ENCODE peak calls at places on chromosomes 12 and 14, in five cellular contexts. E is upper lobe of left lung, C is sigmoid colon, F is right cardiac atrium, W is tibial nerve. K is an unnamed sample. For H3K4me1, the result is how much of the 10 kb centered on the place peaks cover.

GRCh38 chr12:113278141-113278540 is 56.8 kb downstream of the SLC8B1 start:
- DNase-seq in E (no peak), C (peak), F (no peak), W (no peak), K (no peak)

GRCh38 chr14:66240112-66240511 is 246.1 kb upstream of the CCDC196 start:
- DNase-seq in E (no peak), C (no peak), F (no peak), W (no peak), K (no peak)

GRCh38 chr12:49331360-49332222 is 5.4 kb downstream of the C1QL4 start:
- DNase-seq in E (no peak), C (peak), F (peak), W (peak), K (no peak)

GRCh38 chr12:98799411-98799810 is 154.3 kb downstream of the APAF1 start:
- DNase-seq in E (no peak), C (no peak), F (no peak), W (no peak), K (no peak)

GRCh38 chr12:43957732-43958131 is 121.9 kb downstream of the TMEM117 start:
- DNase-seq in E (no peak), C (no peak), F (no peak), W (peak), K (peak)

GRCh38 chr12:120798696-120799095 is 73.1 kb downstream of the ACADS start:
- DNase-seq in E (no peak), C (no peak), F (no peak), W (no peak), K (no peak)

GRCh38 chr12:82130763-82131162 is 227.4 kb downstream of the CCDC59 start:
- DNase-seq in E (no peak), C (no peak), F (no peak), W (no peak), K (no peak)

GRCh38 chr12:53502983-53503728 is 2.1 kb downstream of the TARBP2 start:
- DNase-seq in E (peak), C (peak), F (no peak), W (no peak), K (no peak)

GRCh38 chr12:8508912-8509841 is 4.1 kb upstream of the CLEC4D start:
- DNase-seq in E (peak), C (no peak), F (no peak), W (no peak), K (no peak)

GRCh38 chr12:2613674-2614073 is 181.1 kb upstream of the FKBP4 start:
- DNase-seq in E (no peak), C (peak), F (peak), W (peak), K (no peak)

GRCh38 chr14:91264151-91265150 is 19.9 kb upstream of the GPR68 start:
- DNase-seq in E (peak), C (no peak), F (no peak), W (no peak), K (no peak)

GRCh38 chr12:24483732-24484131 is 465.2 kb downstream of the BCAT1 start:
- DNase-seq in E (no peak), C (no peak), F (no peak), W (no peak), K (no peak)

GRCh38 chr12:114869091-114869834 is 185.3 kb upstream of the TBX3 start:
- DNase-seq in E (no peak), C (no peak), F (no peak), W (no peak), K (no peak)

GRCh38 chr12:47039079-47039478 is 40.3 kb upstream of the PCED1B start:
- DNase-seq in E (no peak), C (no peak), F (no peak), W (no peak), K (no peak)

GRCh38 chr14:71206766-71207371 is 299.6 kb downstream of the PCNX1 start:
- DNase-seq in E (no peak), C (peak), F (peak), W (no peak), K (no peak)

GRCh38 chr12:76037130-76038105 is 5.8 kb upstream of the PHLDA1 start:
- DNase-seq in E (no peak), C (no peak), F (no peak), W (peak), K (peak)

GRCh38 chr12:113152835-113153814 is 3.6 kb downstream of the CFAP73 start:
- DNase-seq in E (peak), C (no peak), F (peak), W (peak), K (peak)

GRCh38 chr12:53991077-53991460 is 6.1 kb downstream of the HOXC10 start:
- DNase-seq in E (no peak), C (no peak), F (no peak), W (no peak), K (no peak)

GRCh38 chr14:101086926-101087325 is 183.4 kb upstream of the RTL1 start:
- DNase-seq in E (no peak), C (no peak), F (no peak), W (no peak), K (no peak)

GRCh38 chr12:32305163-32305562 is 94.2 kb upstream of the FGD4 start:
- DNase-seq in E (no peak), C (no peak), F (no peak), W (peak), K (peak)

GRCh38 chr14:77529213-77529612 is 30.6 kb upstream of the ISM2 start:
- DNase-seq in E (no peak), C (no peak), F (no peak), W (no peak), K (no peak)

GRCh38 chr12:123269395-123269892 is 2.2 kb downstream of the CDK2AP1 start:
- DNase-seq in E (peak), C (peak), F (peak), W (peak), K (no peak)

GRCh38 chr14:22479132-22479531 is 109.9 kb downstream of the DAD1 start:
- DNase-seq in E (no peak), C (no peak), F (no peak), W (no peak), K (no peak)

GRCh38 chr12:30806989-30807694 is 52.4 kb upstream of the CAPRIN2 start:
- DNase-seq in E (no peak), C (no peak), F (no peak), W (peak), K (peak)

GRCh38 chr12:101186291-101186690 is 23.7 kb downstream of the SLC5A8 start:
- DNase-seq in E (no peak), C (no peak), F (no peak), W (peak), K (no peak)

GRCh38 chr14:63276492-63277342 is 42.0 kb downstream of the GPHB5 start:
- DNase-seq in E (no peak), C (no peak), F (no peak), W (no peak), K (no peak)

GRCh38 chr12:80662586-80662985 is 44.8 kb upstream of the MYF6 start:
- DNase-seq in E (no peak), C (no peak), F (no peak), W (no peak), K (no peak)

GRCh38 chr14:104554608-104555401 is 24.8 kb upstream of the C14orf180 start:
- DNase-seq in E (peak), C (peak), F (peak), W (no peak), K (no peak)

GRCh38 chr12:116295327-116296263 is 18.1 kb upstream of the MED13L start:
- DNase-seq in E (no peak), C (no peak), F (no peak), W (no peak), K (no peak)

GRCh38 chr12:105219261-105220018 is 16.5 kb downstream of the APPL2 start:
- DNase-seq in E (no peak), C (no peak), F (no peak), W (no peak), K (no peak)

GRCh38 chr14:70670992-70671651 is 29.4 kb downstream of the TTC9 start:
- DNase-seq in E (no peak), C (no peak), F (no peak), W (no peak), K (no peak)

GRCh38 chr14:59870277-59871165 is at the start of gene RTN1:
- DNase-seq in E (peak), C (peak), F (peak), W (peak), K (peak)

GRCh38 chr14:42322486-42323284 is 716.0 kb downstream of the LRFN5 start:
- DNase-seq in E (no peak), C (no peak), F (no peak), W (no peak), K (no peak)

GRCh38 chr12:76290963-76291859 is 57.0 kb downstream of the BBS10 start:
- DNase-seq in E (no peak), C (no peak), F (no peak), W (no peak), K (no peak)

DNA sequence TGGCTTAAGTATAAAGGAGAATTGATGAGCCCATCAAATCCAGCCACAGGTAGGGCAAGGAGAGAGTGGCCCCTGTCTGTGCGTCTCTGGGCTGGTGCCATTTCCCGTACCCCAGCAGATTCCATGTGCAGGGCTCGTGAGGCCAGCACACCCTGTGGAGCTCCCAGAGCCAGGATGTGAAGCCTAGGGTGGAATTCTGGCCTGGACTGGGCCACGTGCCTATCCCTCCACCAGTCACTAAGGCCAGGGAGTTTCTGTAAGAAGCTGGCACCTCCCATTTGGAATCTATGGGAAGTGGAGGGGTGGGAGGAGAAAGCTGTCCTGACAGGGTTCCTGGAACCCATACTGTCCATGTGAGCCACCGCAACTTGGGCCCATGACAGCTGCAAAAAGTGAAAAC is 148.5 kb downstream of the FOXN3 start:
- DNase-seq in E (no peak), C (no peak), F (no peak), W (no peak), K (no peak)
- H3K4me1 ChIP-seq in E (under half), C (under half), F (under half), W (under half), K (under half)

DNA sequence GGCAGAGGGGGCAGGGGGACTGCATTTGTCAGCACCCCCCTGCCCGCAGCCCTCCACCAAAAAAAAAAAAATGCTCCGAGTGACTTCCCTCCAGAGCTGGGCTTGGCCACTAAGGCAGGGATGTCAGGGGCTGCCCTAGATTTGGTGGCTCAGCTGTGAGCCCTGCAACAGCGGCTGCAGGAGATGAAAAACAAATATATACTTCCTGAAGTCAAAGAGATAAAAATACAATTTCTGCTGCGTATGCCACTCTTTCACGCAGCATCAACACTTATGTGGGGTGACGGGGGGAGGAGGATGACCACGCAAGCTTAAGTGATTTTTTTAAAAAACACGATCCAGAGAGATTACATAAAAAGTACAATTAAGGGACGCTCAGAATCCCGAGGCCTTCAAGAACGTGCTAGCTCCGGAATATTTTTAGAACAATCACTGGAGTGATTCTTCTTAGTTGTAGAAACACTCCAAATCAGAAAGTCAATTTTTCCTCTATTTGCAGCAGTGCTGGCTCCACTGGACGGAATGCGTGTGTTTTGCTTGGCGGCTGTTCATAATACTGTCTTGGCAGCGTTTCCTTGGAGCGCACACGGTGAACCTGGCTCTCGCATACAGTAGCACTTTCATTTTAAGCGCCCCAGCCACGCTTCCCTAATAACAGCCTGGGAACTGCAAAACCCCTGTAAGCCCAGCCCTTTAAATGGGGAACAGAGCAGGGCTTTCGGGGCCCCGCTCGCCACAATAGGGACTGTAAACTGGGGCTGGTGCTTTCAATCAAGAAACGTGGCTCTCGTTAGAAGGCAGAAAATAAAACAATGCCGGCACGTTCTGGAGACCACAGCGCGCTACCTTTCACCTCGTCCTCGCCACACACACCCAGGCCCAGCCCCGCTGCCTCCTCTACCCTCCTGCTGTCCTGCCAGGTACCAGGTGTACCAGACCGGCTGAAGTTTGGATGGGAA is 80.1 kb downstream of the BCL11B start:
- DNase-seq in E (no peak), C (peak), F (peak), W (peak), K (peak)
- H3K27ac ChIP-seq in E (no peak), C (peak), F (no peak), W (peak), K (no peak)

GRCh38 chr12:69343885-69344612 is 4.1 kb upstream of the LYZ start:
- DNase-seq in E (no peak), C (no peak), F (no peak), W (no peak), K (no peak)
- H3K4me1 ChIP-seq in E (under half), C (under half), F (under half), W (under half), K (under half)

GRCh38 chr12:29415111-29415510 is 34.1 kb upstream of the ERGIC2 start:
- DNase-seq in E (no peak), C (no peak), F (no peak), W (no peak), K (no peak)

GRCh38 chr12:29416748-29417147 is 35.8 kb upstream of the ERGIC2 start:
- DNase-seq in E (no peak), C (no peak), F (no peak), W (no peak), K (no peak)

DNA sequence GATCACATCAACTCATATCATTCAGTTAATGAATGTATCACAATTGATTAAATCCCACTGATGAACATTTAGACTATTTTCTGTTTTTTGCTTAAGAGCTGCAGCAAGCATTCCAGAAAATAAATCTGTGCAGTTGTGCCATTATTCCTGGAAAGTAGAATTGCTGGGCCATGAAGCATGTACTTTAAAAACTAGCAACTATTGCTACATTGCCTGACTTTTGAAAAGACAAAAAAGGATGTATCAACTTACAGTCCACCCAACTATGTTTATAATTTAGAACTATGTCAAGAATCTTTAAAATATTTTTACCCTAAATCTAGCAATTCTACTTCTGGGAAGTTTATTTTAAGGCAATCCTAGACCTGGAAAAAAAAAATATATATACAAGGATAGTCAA is 33.4 kb upstream of the ERGIC2 start:
- DNase-seq in E (no peak), C (no peak), F (no peak), W (no peak), K (no peak)
- H3K27ac ChIP-seq in E (no peak), C (no peak), F (no peak), W (no peak), K (no peak)

GRCh38 chr14:55599250-55599879 is 19.4 kb downstream of the KTN1 start:
- DNase-seq in E (peak), C (no peak), F (peak), W (no peak), K (no peak)
- H3K4me1 ChIP-seq in E (under half), C (under half), F (under half), W (under half), K (under half)

GRCh38 chr12:100170313-100170858 is 27.7 kb upstream of the BLTP3B start:
- DNase-seq in E (no peak), C (no peak), F (no peak), W (no peak), K (no peak)
- H3K27ac ChIP-seq in E (no peak), C (peak), F (no peak), W (no peak), K (no peak)

GRCh38 chr14:51024377-51024776 is 70.5 kb downstream of the TRIM9 start:
- DNase-seq in E (no peak), C (no peak), F (no peak), W (no peak), K (no peak)

GRCh38 chr14:51023964-51024363 is 70.9 kb downstream of the TRIM9 start:
- DNase-seq in E (no peak), C (no peak), F (no peak), W (no peak), K (no peak)

DNA sequence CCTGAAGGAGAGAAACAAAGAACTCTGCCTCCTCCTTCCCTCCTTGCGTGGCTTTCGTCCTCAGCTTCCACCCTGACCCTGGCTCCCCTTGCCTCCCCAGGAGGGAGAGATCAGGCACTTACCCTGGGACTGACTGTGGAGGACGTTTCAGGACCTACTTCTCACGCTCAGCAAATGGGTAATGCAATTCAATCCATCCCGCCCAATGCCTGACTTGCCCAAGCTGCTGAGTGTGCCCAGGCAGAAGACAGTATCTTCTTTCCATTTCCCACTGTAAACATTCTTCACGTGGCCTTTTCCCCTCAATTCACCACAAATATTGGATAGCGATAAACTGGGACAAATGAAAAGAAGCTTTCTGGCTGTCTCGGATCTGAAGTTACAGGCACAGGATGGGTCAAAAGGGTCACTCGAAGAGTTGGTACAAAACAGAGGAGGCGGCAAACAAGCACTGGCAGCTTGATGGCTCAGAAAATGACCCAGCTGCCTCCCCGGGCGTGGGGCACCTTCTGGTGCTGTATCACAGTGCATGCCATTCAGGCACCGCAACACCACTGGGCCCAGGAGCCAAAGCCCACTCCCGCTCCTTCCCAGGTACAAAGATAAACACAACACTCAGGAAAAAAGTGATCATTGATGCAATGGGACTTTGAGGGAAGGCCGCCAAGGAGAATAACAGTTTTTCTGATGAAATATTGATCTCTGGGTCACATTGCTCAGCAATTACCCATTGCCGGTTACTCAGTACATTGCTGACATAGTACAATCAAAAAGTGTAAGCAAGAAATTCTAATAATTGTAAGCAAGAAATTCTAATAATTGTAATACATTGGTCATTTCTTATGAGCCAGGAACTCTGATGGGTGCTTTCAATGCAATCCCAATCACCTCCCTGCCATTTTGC is 65.8 kb downstream of the TRIM9 start:
- DNase-seq in E (no peak), C (no peak), F (no peak), W (no peak), K (no peak)
- H3K4me1 ChIP-seq in E (under half), C (under half), F (under half), W (under half), K (under half)

K was measured in MM.1S.